ENCODE peak calls at places on chromosomes 5 and 9, in ten cellular contexts. G is cardiac fibroblast, X is astrocyte of the spinal cord, Y is foreskin fibroblast, S is tibial artery, P is choroid plexus epithelial cell, I is WERI-Rb-1, Z is psoas muscle, D is AG10803, B is thyroid gland. Q is an unnamed sample.

GRCh38 chr9:27602107-27602836 is 29.0 kb upstream of the C9orf72 start:
- DNase-seq in G (no peak), X (no peak), Y (no peak), S (no peak), P (no peak), I (no peak), Z (no peak), D (no peak), B (no peak), Q (no peak)

GRCh38 chr9:122106576-122106975 is 13.5 kb upstream of the TTLL11 start:
- DNase-seq in G (no peak), X (no peak), Y (no peak), S (no peak), P (peak; percentile 30), I (no peak), Z (no peak), D (no peak), B (no peak), Q (no peak)

GRCh38 chr9:68867066-68867465 is 146.8 kb downstream of the PRKACG start:
- DNase-seq in G (no peak), X (no peak), Y (no peak), S (no peak), P (no peak), I (no peak), Z (no peak), D (no peak), B (no peak), Q (no peak)

GRCh38 chr9:7146582-7146981 is 388.8 kb downstream of the KDM4C start:
- DNase-seq in G (no peak), X (no peak), Y (no peak), S (no peak), P (no peak), I (no peak), Z (no peak), D (no peak), B (no peak), Q (no peak)

GRCh38 chr5:149552038-149552494 is 827 bp upstream of the CSNK1A1 start:
- DNase-seq in G (no peak), X (no peak), Y (no peak), S (no peak), P (no peak), I (no peak), Z (no peak), D (no peak), B (no peak), Q (no peak)

GRCh38 chr9:127803507-127804352 is 1.0 kb downstream of the FPGS start:
- DNase-seq in G (peak; percentile 64), X (peak; percentile 15), Y (peak; percentile 49), S (peak; percentile 79), P (no peak), I (no peak), Z (peak; percentile 83), D (peak; percentile 58), B (peak; percentile 46), Q (no peak)

GRCh38 chr9:85200726-85201402 is 531.3 kb downstream of the NTRK2 start:
- DNase-seq in G (no peak), X (peak; percentile 76), Y (peak; percentile 34), S (peak; percentile 65), P (no peak), I (no peak), Z (no peak), D (peak; percentile 18), B (no peak), Q (no peak)

GRCh38 chr5:144205141-144205551 is 34.5 kb downstream of the KCTD16 start:
- DNase-seq in G (peak; percentile 54), X (peak; percentile 47), Y (peak; percentile 31), S (peak; percentile 79), P (peak; percentile 48), I (peak; percentile 16), Z (peak; percentile 49), D (peak; percentile 52), B (peak; percentile 35), Q (peak; percentile 69)

GRCh38 chr5:39498247-39498952 is 73.6 kb upstream of the DAB2 start:
- DNase-seq in G (peak; percentile 62), X (peak; percentile 52), Y (no peak), S (no peak), P (peak; percentile 84), I (no peak), Z (no peak), D (no peak), B (no peak), Q (no peak)

GRCh38 chr9:113987526-113987925 is 90.6 kb downstream of the AMBP start:
- DNase-seq in G (no peak), X (no peak), Y (no peak), S (no peak), P (no peak), I (no peak), Z (no peak), D (no peak), B (no peak), Q (no peak)

GRCh38 chr5:37938861-37939260 is 99.0 kb upstream of the GDNF start:
- DNase-seq in G (no peak), X (no peak), Y (no peak), S (no peak), P (no peak), I (no peak), Z (no peak), D (no peak), B (no peak), Q (no peak)

GRCh38 chr9:14391620-14392019 is 77.7 kb upstream of the NFIB start:
- DNase-seq in G (no peak), X (no peak), Y (no peak), S (no peak), P (no peak), I (no peak), Z (no peak), D (no peak), B (no peak), Q (no peak)

GRCh38 chr9:20314981-20315380 is 307.3 kb downstream of the MLLT3 start:
- DNase-seq in G (no peak), X (no peak), Y (no peak), S (no peak), P (no peak), I (no peak), Z (no peak), D (no peak), B (no peak), Q (no peak)

GRCh38 chr9:93123561-93124283 is 10.3 kb downstream of the NINJ1 start:
- DNase-seq in G (no peak), X (no peak), Y (no peak), S (peak; percentile 60), P (no peak), I (no peak), Z (peak; percentile 45), D (no peak), B (peak; percentile 0), Q (peak; percentile 6)

GRCh38 chr5:31824886-31825774 is 186.2 kb downstream of the PDZD2 start:
- DNase-seq in G (peak; percentile 84), X (peak; percentile 81), Y (peak; percentile 31), S (no peak), P (peak; percentile 87), I (peak; percentile 72), Z (no peak), D (peak; percentile 60), B (peak; percentile 54), Q (peak; percentile 27)

GRCh38 chr5:138972230-138972629 is 97.1 kb upstream of the LRRTM2 start:
- DNase-seq in G (no peak), X (no peak), Y (peak; percentile 33), S (peak; percentile 42), P (no peak), I (no peak), Z (no peak), D (peak; percentile 90), B (peak; percentile 32), Q (no peak)

GRCh38 chr5:110167384-110167783 is 477.7 kb downstream of the MAN2A1 start:
- DNase-seq in G (no peak), X (no peak), Y (no peak), S (no peak), P (no peak), I (no peak), Z (no peak), D (no peak), B (no peak), Q (no peak)
- TF ChIP-seq CTCF in G (no peak), X (no peak), Y (no peak), S (no peak), P (no peak), I (no peak), Z (no peak), D (no peak), B (no peak), Q (no peak)

DNA sequence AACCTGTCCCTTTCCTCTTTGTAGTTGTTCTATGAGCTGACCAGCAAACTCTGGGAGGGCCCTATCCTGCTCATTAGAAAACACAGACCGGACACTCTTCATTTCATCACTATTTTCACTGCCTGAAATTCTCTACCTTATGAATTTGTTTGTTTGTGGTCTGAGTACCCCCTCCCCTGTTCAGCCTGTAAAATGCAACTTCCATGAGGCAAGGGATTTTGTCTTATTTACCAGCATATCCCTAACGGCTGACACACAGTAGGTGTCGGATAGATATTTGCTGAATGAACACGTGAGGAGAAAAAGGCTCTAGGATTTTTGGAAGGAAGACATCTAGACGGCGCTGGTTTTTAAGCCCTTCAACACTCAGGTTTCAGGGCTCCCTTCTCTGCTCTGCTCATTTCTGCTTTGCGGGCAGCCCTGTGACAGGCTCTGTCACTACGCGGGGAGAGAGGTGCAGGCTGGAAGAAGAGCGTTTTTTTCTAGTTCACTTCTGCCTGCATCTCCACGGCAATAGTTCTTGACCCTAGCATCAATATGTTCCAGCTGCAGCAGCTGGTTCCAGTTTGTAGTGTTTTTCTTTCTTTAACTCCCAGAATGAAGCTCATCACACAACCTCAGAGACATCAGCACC is 41.0 kb downstream of the KCNMB1 start:
- DNase-seq in G (peak; percentile 10), X (no peak), Y (peak; percentile 7), S (no peak), P (peak; percentile 51), I (no peak), Z (no peak), D (peak; percentile 3), B (no peak), Q (no peak)
- TF ChIP-seq CTCF in G (no peak), X (no peak), Y (no peak), S (peak; percentile 33), P (peak; percentile 58), I (no peak), Z (peak; percentile 14), D (peak; percentile 17), B (no peak), Q (no peak)

GRCh38 chr5:157303667-157304327 is 37.9 kb downstream of the CYFIP2 start:
- DNase-seq in G (no peak), X (no peak), Y (no peak), S (no peak), P (no peak), I (peak; percentile 32), Z (peak; percentile 62), D (no peak), B (peak; percentile 32), Q (peak; percentile 42)
- TF ChIP-seq CTCF in G (peak; percentile 6), X (peak; percentile 5), Y (no peak), S (no peak), P (peak; percentile 33), I (peak; percentile 63), Z (no peak), D (no peak), B (no peak), Q (peak; percentile 25)

DNA sequence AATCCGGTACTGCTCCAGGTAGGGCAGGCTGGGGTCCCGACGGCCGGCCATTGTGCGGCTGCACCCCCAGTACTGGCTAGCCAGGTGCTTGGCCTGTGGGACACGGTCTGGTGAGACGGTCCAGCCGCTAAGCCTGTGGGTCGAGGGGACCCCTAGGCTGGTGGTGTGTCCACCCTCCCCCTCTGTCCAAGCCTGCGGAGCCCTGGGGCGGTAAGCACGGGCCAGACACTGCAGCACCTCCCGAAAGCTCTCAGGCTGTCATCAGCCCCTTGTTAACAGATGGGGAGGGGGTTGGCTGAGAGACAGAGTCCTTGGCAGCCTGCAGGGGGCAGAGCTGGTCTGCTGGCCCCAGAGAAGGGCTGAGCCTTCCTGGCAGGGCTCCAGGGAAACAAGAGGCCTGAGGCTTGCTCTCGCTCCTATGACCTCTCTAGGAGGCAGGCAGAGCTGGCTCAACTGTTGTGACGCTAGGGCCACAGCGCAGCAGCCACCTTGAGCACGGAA is 11.8 kb upstream of the MRNIP start:
- DNase-seq in G (peak; percentile 41), X (peak; percentile 24), Y (no peak), S (no peak), P (peak; percentile 72), I (peak; percentile 45), Z (peak; percentile 80), D (no peak), B (peak; percentile 88), Q (peak; percentile 77)
- TF ChIP-seq CTCF in G (peak; percentile 37), X (peak; percentile 37), Y (peak; percentile 37), S (no peak), P (peak; percentile 65), I (no peak), Z (peak; percentile 51), D (no peak), B (peak; percentile 11), Q (peak; percentile 47)

Q was measured in glutamatergic neuron.